ENCODE peak calls at places on chromosomes 3 and 15, in ten cellular contexts. A, S, M, X, H, R, F, U, Y and E are unnamed samples.

GRCh38 chr15:87477759-87478687 is 778.5 kb downstream of the NTRK3 start:
- DNase-seq in H (no peak), S (no peak), R (peak), M (peak), U (peak), Y (no peak), A (peak), X (peak), F (no peak), E (peak)

GRCh38 chr3:125083776-125084175 is 28.0 kb upstream of the HEG1 start:
- DNase-seq in H (no peak), M (no peak), R (no peak), U (no peak), S (no peak), X (no peak), Y (no peak), A (no peak), F (no peak), E (no peak)

GRCh38 chr15:78050851-78051250 is 26.7 kb downstream of the TBC1D2B start:
- DNase-seq in H (no peak), R (no peak), M (no peak), Y (no peak), X (no peak), F (no peak), A (no peak), S (no peak), U (no peak), E (no peak)

GRCh38 chr15:78619022-78619950 is 1.5 kb downstream of the CHRNA3 start:
- DNase-seq in A (no peak), Y (no peak), X (no peak), S (no peak), U (no peak), R (no peak), F (no peak), H (no peak), M (peak), E (peak)

GRCh38 chr3:193732391-193732790 is 139.4 kb downstream of the OPA1 start:
- DNase-seq in M (no peak), H (no peak), R (peak), F (no peak), A (peak), U (no peak), S (peak), Y (no peak), X (peak), E (no peak)

GRCh38 chr15:42665827-42666226 is 71.1 kb downstream of the CDAN1 start:
- DNase-seq in A (no peak), H (no peak), R (no peak), M (no peak), F (no peak), S (no peak), U (no peak), X (no peak), Y (no peak), E (no peak)

GRCh38 chr15:84894743-84895425 is 10.4 kb downstream of the SLC28A1 start:
- DNase-seq in Y (no peak), R (no peak), S (no peak), H (no peak), X (no peak), A (no peak), F (no peak), U (no peak), M (no peak), E (no peak)

GRCh38 chr3:70064194-70064787 is 64.8 kb downstream of the SAMMSON start:
- DNase-seq in X (peak), F (peak), A (peak), Y (no peak), M (no peak), U (peak), H (no peak), R (peak), S (peak), E (peak)

GRCh38 chr3:28295819-28296364 is 52.6 kb upstream of the ZCWPW2 start:
- DNase-seq in U (no peak), R (no peak), Y (no peak), A (no peak), F (no peak), H (no peak), X (peak), S (no peak), M (no peak), E (no peak)

GRCh38 chr3:148162132-148162531 is 535.6 kb upstream of the AGTR1 start:
- DNase-seq in X (no peak), R (no peak), A (no peak), H (no peak), U (peak), F (no peak), Y (no peak), S (no peak), M (no peak), E (no peak)

GRCh38 chr3:15319575-15319974 is 12.8 kb downstream of the SH3BP5 start:
- DNase-seq in A (no peak), R (no peak), M (peak), H (no peak), F (no peak), U (no peak), X (peak), S (no peak), Y (no peak), E (no peak)

GRCh38 chr3:96622878-96623277 is 191.5 kb upstream of the EPHA6 start:
- DNase-seq in R (no peak), Y (no peak), A (no peak), M (no peak), U (no peak), S (no peak), F (no peak), H (no peak), X (no peak), E (no peak)

GRCh38 chr3:132783152-132783551 is 60.9 kb upstream of the NPHP3 start:
- DNase-seq in F (no peak), A (no peak), R (peak), Y (no peak), U (no peak), M (no peak), S (no peak), X (no peak), H (no peak), E (no peak)

GRCh38 chr15:63067976-63068743 is 25.6 kb downstream of the TPM1 start:
- DNase-seq in X (no peak), A (no peak), F (no peak), M (no peak), U (no peak), H (no peak), R (no peak), S (no peak), Y (no peak), E (no peak)

GRCh38 chr15:52288051-52288942 is 7.3 kb downstream of the MYO5C start:
- DNase-seq in M (no peak), F (peak), R (peak), Y (no peak), H (no peak), A (peak), S (no peak), U (no peak), X (peak), E (no peak)